ENCODE peak calls at places on chromosomes 12 and 14, in six cellular contexts. One of them, this sample, is unnamed.

GRCh38 chr12:66036317-66036716 is 94.2 kb downstream of the LLPH start:
- DNase-seq in AG10803: peak; percentile 94
- DNase-seq in astrocyte of the spinal cord: peak; percentile 90
- DNase-seq in CD4-positive, alpha-beta T cell: no peak
- DNase-seq in CD8-positive, alpha-beta T cell: no peak
- DNase-seq in brain microvascular endothelial cell: peak; percentile 90
- DNase-seq in this sample: no peak

GRCh38 chr12:116303929-116304328 is 26.4 kb upstream of the MED13L start:
- DNase-seq in AG10803: peak; percentile 75
- DNase-seq in astrocyte of the spinal cord: no peak
- DNase-seq in CD4-positive, alpha-beta T cell: no peak
- DNase-seq in CD8-positive, alpha-beta T cell: no peak
- DNase-seq in brain microvascular endothelial cell: no peak
- DNase-seq in this sample: no peak

GRCh38 chr12:52534482-52534881 is 14.3 kb upstream of the KRT5 start:
- DNase-seq in AG10803: no peak
- DNase-seq in astrocyte of the spinal cord: no peak
- DNase-seq in CD4-positive, alpha-beta T cell: no peak
- DNase-seq in CD8-positive, alpha-beta T cell: no peak
- DNase-seq in brain microvascular endothelial cell: no peak
- DNase-seq in this sample: no peak

GRCh38 chr12:262817-263216 is at the start of gene SLC6A13:
- DNase-seq in AG10803: peak; percentile 6
- DNase-seq in astrocyte of the spinal cord: no peak
- DNase-seq in CD4-positive, alpha-beta T cell: no peak
- DNase-seq in CD8-positive, alpha-beta T cell: no peak
- DNase-seq in brain microvascular endothelial cell: no peak
- DNase-seq in this sample: no peak

GRCh38 chr12:29486972-29487371 is 10.5 kb downstream of the OVCH1 start:
- DNase-seq in AG10803: no peak
- DNase-seq in astrocyte of the spinal cord: no peak
- DNase-seq in CD4-positive, alpha-beta T cell: no peak
- DNase-seq in CD8-positive, alpha-beta T cell: no peak
- DNase-seq in brain microvascular endothelial cell: no peak
- DNase-seq in this sample: no peak

GRCh38 chr12:674272-674781 is 11.1 kb upstream of the NINJ2 start:
- DNase-seq in AG10803: no peak
- DNase-seq in astrocyte of the spinal cord: no peak
- DNase-seq in CD4-positive, alpha-beta T cell: peak; percentile 28
- DNase-seq in CD8-positive, alpha-beta T cell: peak; percentile 66
- DNase-seq in brain microvascular endothelial cell: no peak
- DNase-seq in this sample: no peak

GRCh38 chr14:99055019-99055418 is 217.0 kb downstream of the BCL11B start:
- DNase-seq in AG10803: peak; percentile 42
- DNase-seq in astrocyte of the spinal cord: no peak
- DNase-seq in CD4-positive, alpha-beta T cell: no peak
- DNase-seq in CD8-positive, alpha-beta T cell: no peak
- DNase-seq in brain microvascular endothelial cell: no peak
- DNase-seq in this sample: no peak

GRCh38 chr12:67419810-67420209 is 150.7 kb downstream of the CAND1 start:
- DNase-seq in AG10803: no peak
- DNase-seq in astrocyte of the spinal cord: no peak
- DNase-seq in CD4-positive, alpha-beta T cell: no peak
- DNase-seq in CD8-positive, alpha-beta T cell: no peak
- DNase-seq in brain microvascular endothelial cell: no peak
- DNase-seq in this sample: no peak

GRCh38 chr14:95871531-95871930 is 5.1 kb upstream of the TUNAR start:
- DNase-seq in AG10803: no peak
- DNase-seq in astrocyte of the spinal cord: no peak
- DNase-seq in CD4-positive, alpha-beta T cell: no peak
- DNase-seq in CD8-positive, alpha-beta T cell: no peak
- DNase-seq in brain microvascular endothelial cell: no peak
- DNase-seq in this sample: no peak

GRCh38 chr12:2693980-2694379 is 100.8 kb upstream of the FKBP4 start:
- DNase-seq in AG10803: no peak
- DNase-seq in astrocyte of the spinal cord: no peak
- DNase-seq in CD4-positive, alpha-beta T cell: no peak
- DNase-seq in CD8-positive, alpha-beta T cell: no peak
- DNase-seq in brain microvascular endothelial cell: no peak
- DNase-seq in this sample: no peak

GRCh38 chr14:39488600-39488999 is 56.4 kb upstream of the FBXO33 start:
- DNase-seq in AG10803: peak; percentile 3
- DNase-seq in astrocyte of the spinal cord: peak; percentile 12
- DNase-seq in CD4-positive, alpha-beta T cell: no peak
- DNase-seq in CD8-positive, alpha-beta T cell: no peak
- DNase-seq in brain microvascular endothelial cell: peak; percentile 17
- DNase-seq in this sample: no peak

GRCh38 chr14:44112774-44113460 is 394.2 kb downstream of the FSCB start:
- DNase-seq in AG10803: no peak
- DNase-seq in astrocyte of the spinal cord: no peak
- DNase-seq in CD4-positive, alpha-beta T cell: no peak
- DNase-seq in CD8-positive, alpha-beta T cell: no peak
- DNase-seq in brain microvascular endothelial cell: no peak
- DNase-seq in this sample: no peak

GRCh38 chr12:124496584-124496983 is 70.8 kb downstream of the NCOR2 start:
- DNase-seq in AG10803: no peak
- DNase-seq in astrocyte of the spinal cord: no peak
- DNase-seq in CD4-positive, alpha-beta T cell: no peak
- DNase-seq in CD8-positive, alpha-beta T cell: no peak
- DNase-seq in brain microvascular endothelial cell: no peak
- DNase-seq in this sample: no peak

GRCh38 chr14:29354446-29354845 is 573.2 kb downstream of the PRKD1 start:
- DNase-seq in AG10803: no peak
- DNase-seq in astrocyte of the spinal cord: no peak
- DNase-seq in CD4-positive, alpha-beta T cell: no peak
- DNase-seq in CD8-positive, alpha-beta T cell: no peak
- DNase-seq in brain microvascular endothelial cell: no peak
- DNase-seq in this sample: no peak

GRCh38 chr12:128076188-128076587 is 190.8 kb upstream of the TMEM132C start:
- DNase-seq in AG10803: peak; percentile 92
- DNase-seq in astrocyte of the spinal cord: peak; percentile 88
- DNase-seq in CD4-positive, alpha-beta T cell: no peak
- DNase-seq in CD8-positive, alpha-beta T cell: no peak
- DNase-seq in brain microvascular endothelial cell: peak; percentile 88
- DNase-seq in this sample: no peak

GRCh38 chr12:10220398-10221077 is 7.9 kb downstream of the GABARAPL1 start:
- DNase-seq in AG10803: peak; percentile 73
- DNase-seq in astrocyte of the spinal cord: peak; percentile 33
- DNase-seq in CD4-positive, alpha-beta T cell: no peak
- DNase-seq in CD8-positive, alpha-beta T cell: no peak
- DNase-seq in brain microvascular endothelial cell: no peak
- DNase-seq in this sample: peak; percentile 48

GRCh38 chr12:104520242-104520900 is 63.6 kb downstream of the CHST11 start:
- DNase-seq in AG10803: no peak
- DNase-seq in astrocyte of the spinal cord: no peak
- DNase-seq in CD4-positive, alpha-beta T cell: no peak
- DNase-seq in CD8-positive, alpha-beta T cell: no peak
- DNase-seq in brain microvascular endothelial cell: no peak
- DNase-seq in this sample: peak; percentile 48

GRCh38 chr12:4943067-4943937 is 33.6 kb downstream of the KCNA1 start:
- DNase-seq in AG10803: no peak
- DNase-seq in astrocyte of the spinal cord: no peak
- DNase-seq in CD4-positive, alpha-beta T cell: no peak
- DNase-seq in CD8-positive, alpha-beta T cell: no peak
- DNase-seq in brain microvascular endothelial cell: no peak
- DNase-seq in this sample: no peak

GRCh38 chr12:52013626-52014310 is 7.0 kb downstream of the TAMALIN start:
- DNase-seq in AG10803: no peak
- DNase-seq in astrocyte of the spinal cord: no peak
- DNase-seq in CD4-positive, alpha-beta T cell: no peak
- DNase-seq in CD8-positive, alpha-beta T cell: no peak
- DNase-seq in brain microvascular endothelial cell: no peak
- DNase-seq in this sample: no peak

GRCh38 chr14:95480109-95480886 is 36.2 kb downstream of the SYNE3 start:
- DNase-seq in AG10803: peak; percentile 52
- DNase-seq in astrocyte of the spinal cord: no peak
- DNase-seq in CD4-positive, alpha-beta T cell: no peak
- DNase-seq in CD8-positive, alpha-beta T cell: no peak
- DNase-seq in brain microvascular endothelial cell: peak; percentile 20
- DNase-seq in this sample: no peak

GRCh38 chr12:107339932-107340331 is 246.6 kb upstream of the CRY1 start:
- DNase-seq in AG10803: no peak
- DNase-seq in astrocyte of the spinal cord: no peak
- DNase-seq in CD4-positive, alpha-beta T cell: no peak
- DNase-seq in CD8-positive, alpha-beta T cell: no peak
- DNase-seq in brain microvascular endothelial cell: no peak
- DNase-seq in this sample: no peak

GRCh38 chr14:70257526-70257925 is 68.8 kb upstream of the SLC8A3 start:
- DNase-seq in AG10803: no peak
- DNase-seq in astrocyte of the spinal cord: no peak
- DNase-seq in CD4-positive, alpha-beta T cell: no peak
- DNase-seq in CD8-positive, alpha-beta T cell: no peak
- DNase-seq in brain microvascular endothelial cell: no peak
- DNase-seq in this sample: no peak

GRCh38 chr14:32430326-32430725 is 101.2 kb downstream of the AKAP6 start:
- DNase-seq in AG10803: no peak
- DNase-seq in astrocyte of the spinal cord: peak; percentile 90
- DNase-seq in CD4-positive, alpha-beta T cell: no peak
- DNase-seq in CD8-positive, alpha-beta T cell: no peak
- DNase-seq in brain microvascular endothelial cell: peak; percentile 91
- DNase-seq in this sample: no peak

GRCh38 chr12:7180685-7181084 is 8.8 kb upstream of the PEX5 start:
- DNase-seq in AG10803: no peak
- DNase-seq in astrocyte of the spinal cord: no peak
- DNase-seq in CD4-positive, alpha-beta T cell: no peak
- DNase-seq in CD8-positive, alpha-beta T cell: no peak
- DNase-seq in brain microvascular endothelial cell: no peak
- DNase-seq in this sample: no peak

GRCh38 chr14:61145258-61145902 is 135.8 kb downstream of the TMEM30B start:
- DNase-seq in AG10803: peak; percentile 98
- DNase-seq in astrocyte of the spinal cord: peak; percentile 95
- DNase-seq in CD4-positive, alpha-beta T cell: no peak
- DNase-seq in CD8-positive, alpha-beta T cell: no peak
- DNase-seq in brain microvascular endothelial cell: peak; percentile 81
- DNase-seq in this sample: no peak

GRCh38 chr14:68495101-68495637 is 297.7 kb downstream of the ZFP36L1 start:
- DNase-seq in AG10803: no peak
- DNase-seq in astrocyte of the spinal cord: no peak
- DNase-seq in CD4-positive, alpha-beta T cell: peak; percentile 28
- DNase-seq in CD8-positive, alpha-beta T cell: peak; percentile 75
- DNase-seq in brain microvascular endothelial cell: no peak
- DNase-seq in this sample: no peak

GRCh38 chr12:63495974-63496373 is 172.3 kb downstream of the DPY19L2 start:
- DNase-seq in AG10803: no peak
- DNase-seq in astrocyte of the spinal cord: no peak
- DNase-seq in CD4-positive, alpha-beta T cell: no peak
- DNase-seq in CD8-positive, alpha-beta T cell: no peak
- DNase-seq in brain microvascular endothelial cell: no peak
- DNase-seq in this sample: no peak

GRCh38 chr12:8949525-8950286 is at the start of gene M6PR:
- DNase-seq in AG10803: peak; percentile 90
- DNase-seq in astrocyte of the spinal cord: peak; percentile 95
- DNase-seq in CD4-positive, alpha-beta T cell: peak; percentile 84
- DNase-seq in CD8-positive, alpha-beta T cell: peak; percentile 93
- DNase-seq in brain microvascular endothelial cell: peak; percentile 92
- DNase-seq in this sample: peak; percentile 79
- TF ChIP-seq CTCF in AG10803: peak; percentile 59
- TF ChIP-seq CTCF in astrocyte of the spinal cord: peak; percentile 68
- TF ChIP-seq CTCF in CD4-positive, alpha-beta T cell: peak; percentile 67
- TF ChIP-seq CTCF in CD8-positive, alpha-beta T cell: peak; percentile 48
- TF ChIP-seq CTCF in brain microvascular endothelial cell: peak; percentile 73
- TF ChIP-seq CTCF in this sample: peak; percentile 47

DNA sequence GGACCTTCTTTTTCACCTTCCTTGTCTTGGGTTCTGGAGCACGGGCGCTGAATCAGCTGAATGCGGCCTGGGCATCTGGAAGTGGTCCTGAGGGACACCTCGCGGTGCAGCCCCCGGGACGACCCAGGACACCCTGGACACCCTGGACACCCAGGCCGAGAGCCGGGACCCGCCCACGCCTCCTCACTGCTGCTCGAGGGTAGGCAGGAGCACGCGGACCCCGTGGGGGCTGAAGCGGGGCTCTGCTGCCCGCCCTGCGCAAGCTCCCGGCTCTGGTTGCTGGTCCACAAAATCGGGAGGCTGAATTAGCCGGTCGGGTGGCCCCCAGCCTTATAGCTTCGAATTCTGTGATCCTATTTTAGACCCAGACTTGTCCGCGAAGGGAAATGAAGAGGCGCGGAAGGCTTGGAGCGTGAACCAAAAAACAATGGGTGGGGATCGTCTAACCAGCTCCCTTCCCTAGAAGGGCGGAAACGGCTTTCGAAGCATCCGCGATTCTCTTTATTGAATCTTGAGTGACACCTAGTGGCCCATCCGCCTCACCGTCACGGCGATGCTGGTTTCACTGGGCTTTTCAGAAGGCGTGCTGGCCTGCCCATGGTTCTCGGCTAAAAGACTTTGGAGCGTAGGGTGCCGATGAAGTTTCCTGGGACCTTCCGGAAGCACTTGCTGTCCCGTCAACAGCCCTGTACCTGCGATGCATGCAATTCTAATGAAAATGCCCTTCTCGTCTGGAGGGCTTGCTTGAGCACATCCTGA is 46.3 kb upstream of the PLXNC1 start:
- DNase-seq in AG10803: peak; percentile 82
- DNase-seq in astrocyte of the spinal cord: peak; percentile 85
- DNase-seq in CD4-positive, alpha-beta T cell: peak; percentile 78
- DNase-seq in CD8-positive, alpha-beta T cell: peak; percentile 88
- DNase-seq in brain microvascular endothelial cell: peak; percentile 83
- DNase-seq in this sample: peak; percentile 39
- TF ChIP-seq CTCF in AG10803: peak; percentile 84
- TF ChIP-seq CTCF in astrocyte of the spinal cord: peak; percentile 80
- TF ChIP-seq CTCF in CD4-positive, alpha-beta T cell: peak; percentile 70
- TF ChIP-seq CTCF in CD8-positive, alpha-beta T cell: peak; percentile 69
- TF ChIP-seq CTCF in brain microvascular endothelial cell: peak; percentile 82
- TF ChIP-seq CTCF in this sample: peak; percentile 94

DNA sequence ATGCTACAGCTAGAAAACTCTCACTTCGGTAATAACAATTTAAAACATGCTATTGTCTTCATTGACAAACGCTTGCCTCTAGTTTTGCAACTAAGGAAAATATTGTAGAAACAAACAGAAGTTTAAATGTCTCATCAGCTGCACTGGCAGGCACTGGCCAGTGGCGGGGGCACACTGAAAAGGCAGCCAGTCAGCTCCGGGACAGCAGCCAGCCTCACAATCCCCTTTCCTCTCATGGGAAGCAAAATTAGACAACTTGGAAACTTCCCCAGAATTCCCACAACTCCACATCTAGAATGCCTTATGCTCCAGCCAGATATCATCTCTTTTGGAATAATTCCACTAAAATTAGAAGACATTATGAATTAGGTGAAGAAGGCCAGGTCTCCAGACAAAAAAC is 72.0 kb downstream of the CLIP1 start:
- DNase-seq in AG10803: peak; percentile 84
- DNase-seq in astrocyte of the spinal cord: peak; percentile 65
- DNase-seq in CD4-positive, alpha-beta T cell: no peak
- DNase-seq in CD8-positive, alpha-beta T cell: no peak
- DNase-seq in brain microvascular endothelial cell: no peak
- DNase-seq in this sample: no peak
- TF ChIP-seq CTCF in AG10803: peak; percentile 49
- TF ChIP-seq CTCF in astrocyte of the spinal cord: no peak
- TF ChIP-seq CTCF in CD4-positive, alpha-beta T cell: no peak
- TF ChIP-seq CTCF in CD8-positive, alpha-beta T cell: no peak
- TF ChIP-seq CTCF in brain microvascular endothelial cell: peak; percentile 16
- TF ChIP-seq CTCF in this sample: peak; percentile 12

DNA sequence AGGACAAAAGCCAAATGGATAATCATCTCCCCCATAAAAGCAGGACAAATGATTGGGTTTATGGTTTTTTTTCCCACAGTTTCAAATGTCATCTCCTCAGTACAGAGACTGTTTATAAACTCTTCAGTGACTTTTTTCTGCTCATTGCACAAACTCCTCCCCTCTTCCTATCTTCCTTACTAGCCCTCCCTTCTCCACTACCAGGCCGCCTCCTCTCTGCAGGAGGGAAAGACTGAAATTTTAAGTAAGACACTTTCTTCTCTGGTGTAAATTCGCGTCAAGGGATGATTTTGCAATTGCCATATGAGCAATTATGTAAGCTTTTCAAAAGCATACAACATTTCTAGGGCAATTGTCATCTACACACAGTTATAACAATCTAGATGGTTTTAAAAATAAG is 37.0 kb downstream of the BTG1 start:
- DNase-seq in AG10803: peak; percentile 85
- DNase-seq in astrocyte of the spinal cord: peak; percentile 56
- DNase-seq in CD4-positive, alpha-beta T cell: no peak
- DNase-seq in CD8-positive, alpha-beta T cell: no peak
- DNase-seq in brain microvascular endothelial cell: peak; percentile 16
- DNase-seq in this sample: no peak
- TF ChIP-seq CTCF in AG10803: peak; percentile 17
- TF ChIP-seq CTCF in astrocyte of the spinal cord: no peak
- TF ChIP-seq CTCF in CD4-positive, alpha-beta T cell: no peak
- TF ChIP-seq CTCF in CD8-positive, alpha-beta T cell: no peak
- TF ChIP-seq CTCF in brain microvascular endothelial cell: no peak
- TF ChIP-seq CTCF in this sample: no peak

This sample was measured in D721Med.